ENCODE peak calls at places on chromosomes 11 and 22, in five cellular contexts. Q is fibroblast of mammary gland, I is A549, G is mesenchymal stem cell, L is pancreas. Z is an unnamed sample.

GRCh38 chr11:78791254-78791653 is 216.6 kb upstream of the NARS2 start:
- DNase-seq in G (peak), I (no peak), Q (no peak), L (no peak), Z (no peak)

GRCh38 chr11:34160791-34161190 is 55.4 kb downstream of the NAT10 start:
- DNase-seq in G (no peak), L (peak), Q (no peak), I (no peak), Z (no peak)

GRCh38 chr11:114079406-114080072 is 20.0 kb downstream of the ZBTB16 start:
- DNase-seq in Q (peak), I (no peak), G (peak), L (no peak), Z (no peak)

GRCh38 chr11:113725883-113726405 is 19.8 kb upstream of the TMPRSS5 start:
- DNase-seq in L (no peak), I (no peak), G (no peak), Q (no peak), Z (peak)

GRCh38 chr11:61092280-61092766 is 10.0 kb upstream of the CD5 start:
- DNase-seq in I (no peak), Q (no peak), G (no peak), L (no peak), Z (no peak)

GRCh38 chr11:17915500-17916143 is 97.2 kb downstream of the SERGEF start:
- DNase-seq in L (no peak), Q (no peak), G (no peak), I (no peak), Z (no peak)

GRCh38 chr11:43681543-43681942 is 1.0 kb downstream of the HSD17B12 start:
- DNase-seq in G (peak), L (no peak), I (peak), Q (peak), Z (no peak)

GRCh38 chr22:44129614-44129976 is 51.1 kb upstream of the PARVG start:
- DNase-seq in I (no peak), G (peak), L (no peak), Q (peak), Z (no peak)

DNA sequence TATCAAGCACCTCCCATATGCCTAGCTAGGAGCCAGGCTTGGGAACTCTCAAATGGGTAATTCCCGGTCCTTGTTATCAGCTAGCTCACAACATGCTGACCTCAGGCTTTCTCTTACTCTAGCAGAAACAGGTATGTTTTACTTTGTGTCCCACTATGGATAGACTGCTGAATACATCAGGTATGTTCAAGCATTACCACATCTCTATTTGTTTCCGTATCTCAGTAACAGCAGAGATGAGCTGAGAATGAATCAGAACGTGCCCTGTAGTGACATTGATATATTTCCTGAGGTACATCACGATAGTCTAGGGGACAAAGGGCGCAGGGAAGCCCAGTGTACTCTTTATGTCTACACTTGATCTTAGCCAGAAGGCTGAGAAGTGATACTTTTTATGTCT is 29.3 kb downstream of the SHISA8 start:
- DNase-seq in L (no peak), Q (no peak), I (no peak), G (no peak), Z (no peak)
- H3K4me3 ChIP-seq in L (no peak), Q (no peak), I (no peak), G (no peak), Z (no peak)

DNA sequence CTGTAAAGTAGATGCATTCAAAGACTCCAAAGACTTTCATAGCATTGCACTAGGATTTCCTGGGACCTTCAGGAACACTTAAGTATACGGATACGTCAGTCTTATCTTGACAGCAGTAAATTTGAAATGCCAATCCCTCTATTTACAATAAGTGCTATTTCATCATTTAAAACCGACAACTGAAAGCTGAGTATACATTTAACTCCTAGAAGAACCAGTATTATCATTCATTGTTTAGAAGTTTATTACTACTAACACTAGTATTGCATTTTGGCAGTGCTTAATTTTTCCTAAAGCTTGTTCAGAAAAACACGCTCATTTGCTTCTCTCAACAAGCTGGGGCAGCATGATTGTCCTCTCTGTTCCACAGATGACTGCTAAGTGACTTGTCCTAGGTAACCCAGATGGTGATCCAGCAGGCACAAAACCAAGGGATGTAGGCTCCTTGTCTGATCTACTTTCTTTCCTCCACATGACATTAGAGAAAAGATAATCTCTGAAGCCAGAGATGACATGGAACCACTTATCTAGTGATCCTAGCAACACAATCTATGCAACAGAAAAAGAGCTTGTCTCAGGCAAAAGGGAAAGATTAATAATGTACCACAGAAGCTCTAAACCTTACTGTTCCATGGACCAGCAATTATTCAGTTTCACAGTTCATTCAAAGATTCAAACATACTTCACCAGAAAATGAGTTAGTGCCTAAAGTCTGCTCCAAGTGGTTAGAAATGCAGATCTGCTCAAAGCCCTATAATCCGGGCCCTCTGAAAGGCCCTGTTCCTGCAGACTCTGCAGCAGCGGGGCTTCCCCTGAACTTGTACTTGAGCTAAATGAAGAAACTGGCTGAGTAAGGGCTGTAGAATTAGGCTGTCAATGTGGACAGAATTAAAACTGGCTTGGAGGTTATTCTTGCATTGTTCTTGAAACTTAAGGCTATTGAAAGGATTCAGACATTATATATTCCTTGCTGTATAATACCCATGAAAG is 5.2 kb downstream of the MAML2 start:
- DNase-seq in G (peak), I (no peak), Q (peak), L (no peak), Z (no peak)
- H3K4me3 ChIP-seq in G (peak), I (no peak), Q (no peak), L (no peak), Z (no peak)

DNA sequence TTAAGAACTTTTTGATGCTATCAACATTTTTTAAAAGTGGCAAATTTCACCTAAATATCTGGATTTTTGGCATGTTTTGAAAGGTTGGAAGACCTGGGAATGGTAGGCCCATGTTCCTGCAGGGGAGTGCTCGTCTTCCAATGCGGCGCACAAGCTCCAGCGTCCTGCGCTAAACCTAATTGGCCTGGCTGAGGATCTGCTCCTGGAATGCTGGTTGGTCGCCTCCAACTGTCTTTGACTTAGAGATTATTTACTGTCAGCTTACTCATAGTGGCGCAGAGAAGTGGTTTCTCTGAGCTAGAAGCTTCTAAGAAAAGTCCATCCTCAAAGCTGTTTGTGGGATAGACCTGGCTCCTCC is 615 bp upstream of the LIMK2 start:
- DNase-seq in G (no peak), Q (peak), I (no peak), L (no peak), Z (no peak)
- H3K4me3 ChIP-seq in G (peak), Q (peak), I (peak), L (no peak), Z (peak)

GRCh38 chr11:111540921-111541208 is 345 bp downstream of the LAYN start:
- DNase-seq in Q (no peak), I (no peak), L (no peak), G (no peak), Z (no peak)

GRCh38 chr11:111539426-111540113 is 950 bp upstream of the LAYN start:
- DNase-seq in I (no peak), Q (no peak), G (peak), L (no peak), Z (no peak)

GRCh38 chr11:111542606-111543275 is 2.2 kb downstream of the LAYN start:
- DNase-seq in Q (no peak), L (no peak), I (no peak), G (no peak), Z (no peak)

GRCh38 chr11:111540114-111540920 is at the start of gene LAYN:
- DNase-seq in G (peak), I (no peak), L (peak), Q (peak), Z (no peak)

DNA sequence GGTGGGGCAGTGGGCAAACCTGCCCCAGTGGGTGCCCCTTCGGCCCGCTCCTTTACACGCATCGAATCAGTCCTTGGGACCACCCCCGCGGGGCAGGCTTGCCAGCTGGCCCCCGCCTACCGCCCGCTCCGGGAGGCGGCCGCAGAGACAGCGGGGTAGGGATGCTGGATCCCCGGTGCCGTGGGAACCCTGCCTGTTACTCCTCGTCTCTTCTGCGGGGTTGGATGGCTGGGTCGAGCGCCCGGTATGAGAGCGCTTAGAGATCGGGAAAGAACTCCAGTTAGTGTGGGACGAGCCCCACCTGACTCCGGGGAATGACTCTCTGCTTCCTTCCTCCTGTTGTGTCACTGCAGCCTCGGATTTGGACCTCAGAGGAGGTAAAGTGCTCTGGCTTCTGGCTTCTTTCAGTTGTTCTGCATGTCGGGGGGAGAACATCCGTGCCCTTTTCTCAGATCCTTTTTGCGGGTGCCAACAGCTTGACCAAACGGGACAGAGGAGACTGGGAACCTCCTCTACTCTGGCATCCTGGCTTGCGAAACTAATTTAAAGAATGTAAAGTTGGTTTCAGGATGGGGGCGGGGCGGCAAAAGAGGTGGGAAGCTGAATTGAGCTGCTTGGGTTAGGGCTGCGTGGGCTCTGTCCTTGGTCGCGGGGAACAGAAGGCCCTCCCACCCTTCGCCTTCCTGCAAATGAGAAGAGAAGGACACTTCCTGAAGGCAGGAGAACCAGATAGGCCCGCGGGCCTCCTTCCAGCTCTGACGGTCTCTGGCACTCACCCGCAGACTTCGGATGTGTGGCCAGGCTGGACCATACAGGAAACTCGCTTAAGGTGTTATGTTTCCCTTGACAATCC is 915 bp downstream of the LAYN start:
- DNase-seq in G (peak), L (peak), I (no peak), Q (peak), Z (no peak)
- H3K4me3 ChIP-seq in G (peak), L (peak), I (peak), Q (peak), Z (no peak)

GRCh38 chr11:63019506-63019905 is 3.9 kb upstream of the SLC22A8 start:
- DNase-seq in I (no peak), L (no peak), G (no peak), Q (no peak), Z (no peak)

GRCh38 chr11:63017306-63017974 is 1.8 kb upstream of the SLC22A8 start:
- DNase-seq in Q (no peak), I (no peak), G (no peak), L (no peak), Z (peak)

GRCh38 chr11:63014408-63015055 is 1.1 kb downstream of the SLC22A8 start:
- DNase-seq in G (no peak), I (no peak), Q (no peak), L (no peak), Z (no peak)

GRCh38 chr11:63012450-63013238 is 3.0 kb downstream of the SLC22A8 start:
- DNase-seq in I (no peak), G (no peak), L (no peak), Q (no peak), Z (no peak)

GRCh38 chr11:63015521-63016215 is at the start of gene SLC22A8:
- DNase-seq in Q (no peak), L (no peak), I (no peak), G (no peak), Z (no peak)
- H3K4me3 ChIP-seq in Q (no peak), L (no peak), I (no peak), G (no peak), Z (no peak)

GRCh38 chr11:73273246-73273890 is 1.2 kb downstream of the P2RY6 start:
- DNase-seq in I (no peak), G (no peak), Q (no peak), L (no peak), Z (no peak)
- H3K4me3 ChIP-seq in I (peak), G (no peak), Q (no peak), L (no peak), Z (no peak)

GRCh38 chr11:122204206-122204605 is 88.2 kb upstream of the BLID start:
- DNase-seq in G (no peak), Q (no peak), I (no peak), L (no peak), Z (no peak)

GRCh38 chr11:122202161-122202950 is 86.3 kb upstream of the BLID start:
- DNase-seq in Q (peak), G (peak), I (peak), L (peak), Z (no peak)

GRCh38 chr11:122201126-122201525 is 85.1 kb upstream of the BLID start:
- DNase-seq in G (no peak), Q (no peak), I (no peak), L (no peak), Z (no peak)

GRCh38 chr11:122205036-122205435 is 89.0 kb upstream of the BLID start:
- DNase-seq in I (no peak), G (no peak), L (no peak), Q (no peak), Z (no peak)

DNA sequence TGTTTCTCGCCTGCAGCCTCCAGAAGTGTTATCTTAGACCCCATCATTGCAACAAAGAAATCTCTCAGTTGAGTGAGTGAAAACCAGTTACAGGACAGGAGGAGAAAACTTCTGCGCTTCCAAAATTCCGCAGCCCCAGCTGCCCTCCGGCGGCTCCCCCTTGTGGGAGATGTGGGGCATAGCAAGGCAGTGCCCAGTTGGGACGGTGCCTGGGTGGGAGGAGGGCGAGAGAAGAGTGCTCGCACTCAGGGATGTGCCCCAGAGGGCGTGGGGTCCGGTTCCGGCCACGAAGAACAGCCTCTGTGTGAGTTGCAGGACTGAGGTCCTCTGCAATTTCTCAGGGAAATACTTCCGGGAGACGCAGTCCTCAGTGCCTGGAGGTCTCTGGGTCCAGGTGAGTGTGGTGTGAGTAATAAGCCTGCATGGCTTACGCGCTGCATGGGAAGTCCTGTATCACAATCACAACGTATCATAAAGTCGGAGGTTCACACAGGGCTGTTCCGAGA is 87.0 kb upstream of the BLID start:
- DNase-seq in L (peak), Q (peak), G (peak), I (peak), Z (no peak)
- H3K4me3 ChIP-seq in L (no peak), Q (peak), G (peak), I (peak), Z (no peak)

Z was measured in LNCaP clone FGC.